ENCODE peak calls at places on chromosomes 2 and 18, in six cellular contexts. E is endodermal cell, O is AG04450, A is foreskin keratinocyte, M is brain microvascular endothelial cell, F is Peyer's patch. N is an unnamed sample.

GRCh38 chr2:165793779-165794519 is at the start of gene GALNT3:
- DNase-seq in E (peak), O (no peak), A (peak), F (peak), M (no peak), N (peak)

GRCh38 chr2:187617925-187618324 is 63.7 kb upstream of the TFPI start:
- DNase-seq in F (no peak), E (no peak), O (no peak), M (no peak), A (no peak), N (no peak)

GRCh38 chr18:6747646-6748045 is 18.1 kb downstream of the ARHGAP28 start:
- DNase-seq in E (no peak), F (no peak), A (peak), O (peak), M (peak), N (peak)

GRCh38 chr2:235511187-235511661 is 17.4 kb downstream of the AGAP1 start:
- DNase-seq in F (peak), A (peak), E (peak), O (peak), M (peak), N (peak)

GRCh38 chr18:44742741-44743311 is 62.1 kb downstream of the SETBP1 start:
- DNase-seq in E (no peak), F (peak), A (no peak), M (peak), O (peak), N (no peak)

GRCh38 chr2:96637385-96638143 is 548 bp downstream of the KANSL3 start:
- DNase-seq in A (peak), F (peak), O (peak), E (peak), M (peak), N (peak)

GRCh38 chr18:55137602-55138001 is 178.3 kb upstream of the CCDC68 start:
- DNase-seq in F (no peak), A (no peak), E (no peak), M (no peak), O (no peak), N (no peak)

GRCh38 chr2:71462641-71463341 is 9.4 kb downstream of the DYSF start:
- DNase-seq in A (no peak), F (no peak), M (no peak), O (no peak), E (peak), N (no peak)

GRCh38 chr2:18169121-18169786 is 290.8 kb downstream of the KCNS3 start:
- DNase-seq in O (no peak), E (no peak), M (no peak), A (no peak), F (no peak), N (no peak)

GRCh38 chr2:7026740-7027139 is 109.5 kb downstream of the RNF144A start:
- DNase-seq in O (no peak), E (no peak), A (no peak), M (no peak), F (no peak), N (no peak)

GRCh38 chr2:7027436-7027835 is 110.2 kb downstream of the RNF144A start:
- DNase-seq in A (no peak), M (no peak), F (no peak), E (no peak), O (no peak), N (no peak)

GRCh38 chr2:7029291-7030059 is 112.3 kb downstream of the RNF144A start:
- DNase-seq in M (no peak), O (no peak), E (no peak), A (no peak), F (no peak), N (no peak)

GRCh38 chr2:7028846-7029245 is 111.6 kb downstream of the RNF144A start:
- DNase-seq in O (no peak), E (no peak), A (no peak), M (no peak), F (no peak), N (no peak)

DNA sequence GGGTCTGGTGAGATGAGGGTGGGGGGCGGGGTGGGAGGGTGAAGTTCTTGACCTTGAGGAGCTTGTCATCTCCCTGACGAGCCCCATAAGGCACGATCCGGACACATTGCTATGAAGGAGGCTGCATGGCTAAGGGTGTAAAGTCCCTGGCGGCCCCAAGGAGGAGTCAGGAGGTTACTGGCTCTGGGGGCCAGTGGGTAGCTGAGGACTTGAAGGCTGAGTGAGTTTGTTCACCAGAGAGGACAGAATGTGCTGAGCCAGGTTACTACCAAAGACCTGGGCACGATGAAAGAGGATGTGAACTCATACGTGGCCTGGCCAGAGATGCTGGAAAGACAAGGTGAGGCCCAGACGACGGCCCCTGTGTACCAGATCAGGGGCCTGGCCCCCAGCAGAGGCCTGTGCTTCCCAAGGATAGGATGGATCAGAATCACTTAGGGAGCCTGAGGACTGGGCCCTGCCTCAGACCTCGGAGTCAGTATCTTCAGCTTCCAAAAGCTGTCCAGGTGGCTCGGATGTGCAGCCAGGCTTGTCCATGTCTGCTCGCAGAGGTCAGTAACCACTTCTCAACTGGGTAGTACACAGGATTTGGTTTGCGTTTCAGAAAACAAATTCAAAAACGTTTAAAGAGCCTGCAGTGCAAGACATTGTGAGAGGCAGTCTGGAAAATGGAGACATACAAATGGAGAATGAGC is 110.9 kb downstream of the RNF144A start:
- DNase-seq in F (no peak), A (no peak), M (no peak), O (no peak), E (no peak), N (no peak)
- H3K27ac ChIP-seq in F (no peak), A (no peak), M (no peak), O (no peak), E (no peak), N (no peak)

GRCh38 chr2:199907008-199907714 is 3.9 kb upstream of the C2orf69 start:
- DNase-seq in O (no peak), F (no peak), E (no peak), A (no peak), M (no peak), N (no peak)

GRCh38 chr2:199911052-199911876 is at the start of gene C2orf69:
- DNase-seq in O (peak), M (peak), A (peak), E (peak), F (peak), N (peak)

GRCh38 chr2:199911877-199912161 is 726 bp downstream of the C2orf69 start:
- DNase-seq in M (no peak), A (no peak), F (no peak), E (no peak), O (no peak), N (no peak)

GRCh38 chr2:199914372-199914958 is 3.4 kb downstream of the C2orf69 start:
- DNase-seq in M (no peak), E (no peak), O (no peak), F (no peak), A (no peak), N (no peak)

DNA sequence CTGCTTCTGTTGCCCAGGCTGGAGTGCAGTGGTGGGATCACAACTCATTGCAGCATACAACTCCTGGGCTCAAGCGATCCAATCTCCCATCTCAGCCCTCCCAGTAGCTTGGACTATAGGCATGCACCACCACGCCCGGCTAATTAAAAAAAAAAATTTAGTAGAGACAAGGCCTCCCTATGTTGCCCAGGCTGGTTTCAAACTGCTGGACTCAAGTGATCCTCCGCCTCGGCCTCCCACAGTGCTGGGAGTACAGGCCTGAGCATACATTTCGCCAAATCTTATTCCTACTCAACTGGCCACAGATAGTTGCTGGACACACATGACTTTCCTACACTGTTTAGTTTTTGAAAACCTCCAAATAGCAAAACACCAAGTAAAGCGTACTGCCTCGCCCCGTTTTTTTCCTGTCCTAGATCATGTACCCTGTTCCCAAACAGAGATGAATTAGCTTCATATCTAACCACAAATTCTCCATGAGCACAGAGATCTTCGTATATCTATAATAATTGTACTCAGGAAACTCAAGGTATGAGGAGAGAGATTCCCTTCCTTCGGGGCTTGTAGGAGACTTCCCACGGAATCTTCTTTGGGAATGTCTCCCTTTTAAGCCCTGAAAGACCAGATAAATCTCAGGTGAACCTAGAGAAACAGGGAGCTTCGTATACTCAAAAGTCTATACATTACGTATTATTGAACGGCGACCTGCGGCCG is 598 bp upstream of the C2orf69 start:
- DNase-seq in A (no peak), O (no peak), E (no peak), M (no peak), F (no peak), N (no peak)
- H3K27ac ChIP-seq in A (peak), O (no peak), E (peak), M (peak), F (peak), N (peak)

DNA sequence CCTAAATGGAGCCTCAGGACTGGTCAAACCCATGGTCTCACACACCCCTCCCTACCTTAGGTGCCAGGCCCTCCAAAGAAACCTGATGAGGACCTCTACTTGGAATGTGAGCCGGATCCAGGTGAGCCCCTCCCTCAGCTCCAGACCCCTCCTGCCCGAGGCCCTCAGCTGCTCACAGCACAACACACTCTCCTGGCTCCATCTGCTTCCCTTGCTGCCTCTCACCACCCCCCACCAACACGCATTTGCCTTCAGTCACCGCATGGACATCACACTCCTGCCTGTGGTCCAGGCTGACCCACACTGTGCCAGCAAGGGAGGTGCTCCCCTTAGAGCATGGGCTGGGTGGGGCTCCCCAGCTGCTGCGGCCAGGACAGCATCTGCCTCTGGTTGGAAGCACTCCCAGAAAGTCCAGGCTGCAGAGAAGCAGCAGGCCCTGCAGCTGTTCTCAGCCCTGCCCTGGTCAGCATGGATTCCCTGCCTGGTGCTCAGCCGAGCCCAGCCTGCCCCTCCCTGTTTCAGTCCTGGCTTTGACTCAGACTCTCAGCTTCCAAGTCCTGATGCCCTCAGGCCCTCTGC is 15.1 kb downstream of the SH2D6 start:
- DNase-seq in M (no peak), O (peak), F (peak), A (no peak), E (peak), N (peak)
- H3K27ac ChIP-seq in M (no peak), O (peak), F (peak), A (no peak), E (peak), N (peak)

GRCh38 chr2:30104273-30104672 is 42.5 kb upstream of the YPEL5 start:
- DNase-seq in M (no peak), F (no peak), O (no peak), E (no peak), A (no peak), N (no peak)
- H3K27ac ChIP-seq in M (no peak), F (no peak), O (no peak), E (no peak), A (no peak), N (no peak)

GRCh38 chr2:86225581-86225980 is 26.3 kb downstream of the MRPL35 start:
- DNase-seq in E (no peak), M (peak), A (no peak), O (no peak), F (peak), N (no peak)

GRCh38 chr2:86226069-86226468 is 26.8 kb downstream of the MRPL35 start:
- DNase-seq in A (no peak), M (no peak), O (no peak), F (no peak), E (no peak), N (no peak)

GRCh38 chr2:86223098-86223681 is 23.9 kb downstream of the MRPL35 start:
- DNase-seq in A (peak), F (no peak), O (no peak), E (peak), M (peak), N (no peak)

GRCh38 chr2:86224645-86225355 is 25.5 kb downstream of the MRPL35 start:
- DNase-seq in F (no peak), O (no peak), M (no peak), E (no peak), A (no peak), N (no peak)

DNA sequence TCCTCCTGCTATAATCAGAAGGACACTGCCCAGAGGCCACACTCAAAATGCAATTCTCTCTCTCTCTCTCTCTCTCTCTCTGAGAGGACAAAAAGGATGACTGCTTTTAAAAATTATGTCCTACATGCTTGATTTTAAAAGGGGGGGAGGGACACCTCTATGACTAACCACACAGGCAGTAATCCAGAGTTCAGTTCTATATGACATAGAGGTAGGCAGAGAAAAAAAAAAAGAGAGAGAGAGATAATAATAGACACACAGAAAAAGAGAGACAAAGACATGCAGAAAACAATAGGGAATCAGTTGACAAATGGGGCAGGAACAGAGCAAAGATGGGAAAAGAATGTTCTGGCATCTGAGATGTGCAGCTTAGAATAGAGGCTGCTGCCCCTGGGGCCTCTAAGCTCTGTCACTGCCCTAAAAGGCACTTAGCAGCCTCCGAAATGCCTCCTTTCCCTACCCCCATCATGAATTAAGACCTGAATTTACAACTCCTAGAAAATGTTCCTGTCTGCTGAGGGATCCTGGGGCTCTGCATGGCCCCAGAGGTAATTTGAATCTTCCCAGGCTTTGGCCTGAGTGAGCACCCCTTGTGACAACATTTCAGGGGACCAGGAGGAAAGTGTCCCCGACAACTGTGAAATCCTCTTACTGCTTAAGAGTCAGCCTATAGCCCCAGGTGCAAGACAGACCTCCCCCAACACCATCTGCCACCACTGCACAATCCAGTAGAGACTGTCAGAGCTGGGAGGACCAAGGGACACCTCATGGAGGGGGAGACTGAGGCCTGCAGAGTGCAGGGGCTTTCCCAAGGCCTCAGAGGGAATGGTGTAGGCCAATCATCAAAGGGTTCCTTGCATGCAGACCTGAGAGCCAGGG is 24.7 kb downstream of the MRPL35 start:
- DNase-seq in F (no peak), O (no peak), E (no peak), M (no peak), A (peak), N (no peak)
- H3K27ac ChIP-seq in F (no peak), O (peak), E (peak), M (no peak), A (no peak), N (no peak)

GRCh38 chr2:8361930-8362329 is 319.9 kb upstream of the ID2 start:
- DNase-seq in F (no peak), A (no peak), E (no peak), M (no peak), O (no peak), N (no peak)

GRCh38 chr2:8355046-8355445 is 326.8 kb upstream of the ID2 start:
- DNase-seq in A (no peak), O (no peak), E (no peak), F (no peak), M (no peak), N (no peak)

GRCh38 chr2:8352989-8353388 is 328.9 kb upstream of the ID2 start:
- DNase-seq in A (no peak), M (no peak), O (no peak), F (no peak), E (no peak), N (no peak)

GRCh38 chr2:8358179-8358578 is 323.7 kb upstream of the ID2 start:
- DNase-seq in M (no peak), O (no peak), E (no peak), A (no peak), F (no peak), N (no peak)

DNA sequence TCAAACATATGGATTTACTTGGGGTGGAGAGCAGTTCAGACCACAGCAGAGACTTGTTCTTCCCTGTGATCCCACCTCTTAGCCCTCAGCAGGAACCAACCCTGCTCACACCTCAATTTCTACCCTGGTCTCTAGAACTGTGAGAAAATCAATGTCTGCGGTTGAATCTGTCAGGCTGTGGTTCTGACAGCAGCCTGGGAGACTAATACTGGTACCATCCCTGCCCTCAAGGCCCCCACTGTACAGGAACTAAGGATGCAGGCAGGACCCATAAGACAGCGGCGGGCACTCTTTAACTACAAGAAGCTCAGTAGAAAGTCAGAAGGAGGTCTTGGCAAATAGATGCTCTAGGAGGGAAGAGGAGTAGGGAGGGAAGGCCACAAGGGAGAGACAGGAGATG is 324.1 kb upstream of the ID2 start:
- DNase-seq in A (no peak), O (no peak), F (no peak), E (no peak), M (no peak), N (no peak)
- H3K27ac ChIP-seq in A (no peak), O (no peak), F (no peak), E (no peak), M (no peak), N (no peak)

DNA sequence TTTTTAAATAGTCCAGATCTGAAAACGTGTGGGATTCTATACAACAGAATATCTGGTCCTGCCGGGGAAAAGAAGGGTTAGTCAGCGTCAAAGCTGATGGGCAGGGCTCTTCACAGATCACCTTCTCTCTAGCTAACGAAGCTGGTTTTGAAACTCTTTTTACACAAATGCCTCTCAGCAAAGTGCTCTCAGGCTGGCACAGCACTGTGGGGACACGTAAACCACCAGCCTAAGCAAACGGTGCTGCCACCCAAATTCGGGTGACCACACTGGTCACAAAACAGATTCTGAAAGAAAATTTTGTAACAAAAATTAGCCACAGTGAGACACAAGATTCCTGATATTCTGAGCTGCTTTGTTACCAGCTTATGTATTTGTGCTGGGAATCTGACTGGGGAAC is 53.1 kb upstream of the ARL5A start:
- DNase-seq in A (no peak), E (no peak), M (no peak), F (no peak), O (no peak), N (no peak)
- H3K27ac ChIP-seq in A (no peak), E (no peak), M (no peak), F (no peak), O (no peak), N (no peak)

GRCh38 chr18:3498705-3499451 is 48.9 kb downstream of the TGIF1 start:
- DNase-seq in M (peak), O (no peak), E (peak), A (no peak), F (peak), N (no peak)
- H3K27ac ChIP-seq in M (no peak), O (no peak), E (no peak), A (no peak), F (no peak), N (no peak)

N was measured in epithelial cell of prostate.